ENCODE peak calls at places on chromosomes 3 and 15, in four cellular contexts. K is ovary; F is right atrium auricular region; G is CD8-positive, alpha-beta T cell. P is an unnamed sample.

GRCh38 chr3:144289057-144289456 is 317.4 kb downstream of the DIPK2A start:
- DNase-seq in K (no peak), F (no peak), G (no peak), P (no peak)

GRCh38 chr3:17686613-17687012 is 55.8 kb downstream of the TBC1D5 start:
- DNase-seq in K (no peak), F (no peak), G (no peak), P (no peak)

GRCh38 chr3:179769411-179770247 is 116.8 kb downstream of the USP13 start:
- DNase-seq in K (no peak), F (no peak), G (no peak), P (no peak)

GRCh38 chr15:53072077-53072476 is 281.9 kb upstream of the ONECUT1 start:
- DNase-seq in K (no peak), F (no peak), G (peak), P (peak)

GRCh38 chr3:5298453-5298852 is 110.9 kb downstream of the EDEM1 start:
- DNase-seq in K (no peak), F (no peak), G (no peak), P (no peak)

GRCh38 chr15:68676011-68676605 is 97.3 kb downstream of the CORO2B start:
- DNase-seq in K (no peak), F (no peak), G (no peak), P (no peak)

GRCh38 chr15:85118173-85118572 is 136.5 kb downstream of the PDE8A start:
- DNase-seq in K (no peak), F (no peak), G (no peak), P (no peak)

GRCh38 chr3:15120986-15121385 is 22.0 kb upstream of the RBSN start:
- DNase-seq in K (no peak), F (no peak), G (no peak), P (no peak)

GRCh38 chr15:82132742-82133141 is 86.9 kb upstream of the MEX3B start:
- DNase-seq in K (no peak), F (no peak), G (no peak), P (no peak)

GRCh38 chr3:123397050-123397590 is 51.8 kb downstream of the ADCY5 start:
- DNase-seq in K (no peak), F (no peak), G (no peak), P (no peak)

GRCh38 chr15:83999396-84000120 is 236.0 kb upstream of the GOLGA6L4 start:
- DNase-seq in K (no peak), F (no peak), G (no peak), P (no peak)

GRCh38 chr15:62469874-62470688 is 305.0 kb upstream of the C2CD4B start:
- DNase-seq in K (no peak), F (peak), G (no peak), P (no peak)

GRCh38 chr15:48577495-48577894 is 68.0 kb downstream of the FBN1 start:
- DNase-seq in K (no peak), F (no peak), G (no peak), P (no peak)

GRCh38 chr15:26325495-26325894 is 447.4 kb downstream of the GABRB3 start:
- DNase-seq in K (no peak), F (no peak), G (no peak), P (no peak)
- H3K4me3 ChIP-seq in K (no peak), F (no peak), G (no peak), P (no peak)

GRCh38 chr3:39272191-39272590 is 7.6 kb downstream of the CX3CR1 start:
- DNase-seq in K (no peak), F (no peak), G (no peak), P (no peak)
- H3K4me3 ChIP-seq in K (no peak), F (no peak), G (no peak), P (no peak)

GRCh38 chr3:42250761-42251160 is 15.2 kb downstream of the CCK start:
- DNase-seq in K (no peak), F (no peak), G (no peak), P (no peak)

GRCh38 chr3:42257007-42257406 is 9.0 kb downstream of the CCK start:
- DNase-seq in K (no peak), F (no peak), G (no peak), P (no peak)

GRCh38 chr3:42256135-42256819 is 9.7 kb downstream of the CCK start:
- DNase-seq in K (no peak), F (no peak), G (no peak), P (no peak)

GRCh38 chr3:42254566-42254965 is 11.4 kb downstream of the CCK start:
- DNase-seq in K (no peak), F (no peak), G (no peak), P (no peak)
- H3K4me3 ChIP-seq in K (no peak), F (no peak), G (no peak), P (no peak)

GRCh38 chr15:71111950-71112349 is 3.3 kb upstream of the THSD4 start:
- DNase-seq in K (no peak), F (no peak), G (no peak), P (no peak)
- H3K4me3 ChIP-seq in K (no peak), F (no peak), G (no peak), P (no peak)

GRCh38 chr3:9345041-9345440 is 17.8 kb upstream of the THUMPD3 start:
- DNase-seq in K (no peak), F (no peak), G (no peak), P (no peak)

GRCh38 chr3:9346141-9346540 is 16.7 kb upstream of the THUMPD3 start:
- DNase-seq in K (no peak), F (no peak), G (no peak), P (no peak)

GRCh38 chr3:9349321-9350117 is 13.3 kb upstream of the THUMPD3 start:
- DNase-seq in K (no peak), F (no peak), G (no peak), P (no peak)

GRCh38 chr3:9347086-9347485 is 15.8 kb upstream of the THUMPD3 start:
- DNase-seq in K (no peak), F (no peak), G (no peak), P (no peak)

DNA sequence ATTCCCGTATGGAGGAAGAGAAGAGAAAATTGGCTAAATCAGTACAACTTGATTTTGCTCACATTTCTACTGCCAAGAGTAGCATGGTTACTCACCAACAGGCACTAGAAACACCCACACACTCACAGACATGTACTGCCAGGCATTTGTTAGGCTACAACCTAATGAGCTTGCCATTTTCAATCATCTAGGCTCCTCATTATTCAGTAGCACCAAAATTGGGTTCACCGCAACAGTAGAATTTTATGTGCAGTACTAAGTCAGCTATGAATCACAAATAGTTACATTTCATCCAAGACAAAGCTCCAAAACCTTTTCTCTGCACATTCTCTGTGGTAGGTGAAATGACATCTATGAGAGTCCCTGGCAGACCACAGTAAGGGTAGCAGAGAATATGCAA is 15.0 kb upstream of the THUMPD3 start:
- DNase-seq in K (no peak), F (no peak), G (no peak), P (no peak)
- H3K4me3 ChIP-seq in K (no peak), F (no peak), G (no peak), P (no peak)

DNA sequence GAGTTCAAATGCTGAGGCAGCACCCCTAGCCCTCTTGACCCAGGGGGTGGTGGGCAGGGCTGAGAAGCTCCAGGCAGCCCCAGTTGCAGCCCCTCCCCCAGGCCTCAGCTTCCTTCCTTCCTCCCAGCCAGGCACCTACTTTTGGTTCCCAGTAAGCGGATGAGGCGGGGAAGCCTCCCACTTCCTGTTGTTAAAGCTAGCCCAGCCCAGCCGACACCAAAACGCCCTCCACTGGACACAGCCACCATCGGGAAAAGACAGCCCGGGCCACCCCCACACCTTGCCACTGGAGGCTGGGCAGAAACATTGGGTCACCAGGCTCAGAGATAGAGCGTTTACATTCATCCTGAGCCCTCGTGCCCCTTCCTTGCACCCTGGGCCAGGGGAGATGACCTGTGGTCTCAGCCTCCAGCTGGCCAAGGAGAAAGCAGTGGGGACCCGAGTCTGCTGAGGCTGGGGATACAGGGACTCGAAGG is 3.5 kb downstream of the DUSP7 start:
- DNase-seq in K (peak), F (peak), G (peak), P (peak)
- H3K4me3 ChIP-seq in K (peak), F (no peak), G (peak), P (no peak)

GRCh38 chr3:124456506-124456905 is 273.7 kb upstream of the UMPS start:
- DNase-seq in K (no peak), F (no peak), G (no peak), P (no peak)

GRCh38 chr3:124461838-124462632 is 268.2 kb upstream of the UMPS start:
- DNase-seq in K (no peak), F (no peak), G (no peak), P (no peak)

GRCh38 chr3:124463234-124463633 is 267.0 kb upstream of the UMPS start:
- DNase-seq in K (no peak), F (no peak), G (no peak), P (no peak)

DNA sequence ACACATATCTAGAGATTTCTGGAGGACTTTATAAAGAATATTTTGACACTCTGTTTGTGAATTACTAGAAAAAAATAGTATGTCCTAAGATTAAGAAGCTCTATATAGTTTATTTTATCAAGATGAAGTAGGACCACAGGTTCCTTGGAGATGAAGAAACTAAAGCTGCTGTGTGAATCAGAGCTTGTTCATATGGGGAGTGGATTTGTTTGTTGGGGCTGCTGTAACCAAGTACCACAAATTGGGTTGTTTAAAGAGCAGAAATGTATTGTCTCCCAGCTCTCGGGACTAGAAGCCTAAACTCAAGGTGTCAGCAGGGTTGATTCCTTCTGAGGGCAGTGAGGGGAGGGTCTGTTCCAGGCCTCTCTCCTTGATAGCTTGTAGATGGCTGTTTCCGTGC is 270.6 kb upstream of the UMPS start:
- DNase-seq in K (no peak), F (no peak), G (no peak), P (no peak)
- H3K4me3 ChIP-seq in K (no peak), F (no peak), G (no peak), P (no peak)

GRCh38 chr15:43102181-43102580 is 3.7 kb downstream of the UBR1 start:
- DNase-seq in K (no peak), F (no peak), G (no peak), P (no peak)

GRCh38 chr15:43105778-43106485 is at the start of gene UBR1:
- DNase-seq in K (peak), F (peak), G (peak), P (peak)

GRCh38 chr15:43104426-43104825 is 1.4 kb downstream of the UBR1 start:
- DNase-seq in K (no peak), F (no peak), G (no peak), P (no peak)

GRCh38 chr15:43105077-43105769 is 615 bp downstream of the UBR1 start:
- DNase-seq in K (no peak), F (no peak), G (peak), P (peak)

GRCh38 chr15:43103939-43104338 is 1.9 kb downstream of the UBR1 start:
- DNase-seq in K (no peak), F (no peak), G (no peak), P (no peak)
- H3K4me3 ChIP-seq in K (no peak), F (no peak), G (no peak), P (no peak)

DNA sequence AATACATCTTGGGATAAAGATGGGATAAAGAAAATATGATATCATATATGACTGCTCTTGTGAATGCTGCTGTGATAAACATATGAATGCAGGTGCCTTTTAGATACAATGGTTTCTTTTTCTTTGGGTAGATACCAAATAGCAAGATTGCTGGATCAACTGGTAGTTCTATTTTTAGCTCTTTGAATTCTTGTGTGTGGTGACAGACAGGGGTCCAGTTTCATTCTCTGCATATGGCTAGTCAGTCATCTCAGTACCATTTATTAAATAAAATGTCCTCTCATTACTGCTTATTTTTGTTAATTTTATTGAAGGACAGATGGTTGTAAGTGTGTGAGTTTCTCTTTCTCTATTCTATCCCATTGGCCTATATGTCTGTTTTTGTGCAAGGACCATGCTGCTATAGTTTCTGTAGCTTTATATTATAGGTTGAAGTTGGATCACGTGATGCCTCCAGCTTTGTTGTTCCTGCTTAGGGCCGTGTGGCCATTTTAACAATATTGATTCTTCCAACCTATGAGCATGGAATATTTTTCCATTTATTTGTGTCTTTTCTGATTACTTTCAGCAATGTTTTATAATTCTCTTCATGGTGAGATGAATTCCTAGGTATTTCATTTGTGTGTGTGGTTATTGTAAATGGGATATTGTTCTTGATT is 1089.8 kb upstream of the CADM2 start:
- DNase-seq in K (no peak), F (no peak), G (no peak), P (no peak)
- H3K4me3 ChIP-seq in K (no peak), F (no peak), G (no peak), P (no peak)

P was measured in testis.